ENCODE peak calls at places on chromosomes 6 and 20, in nine cellular contexts. M, U, Y, E, T, O, G, J and W are unnamed samples.

GRCh38 chr20:57396212-57396611 is 5.0 kb downstream of the RBM38 start:
- DNase-seq in M (no peak), U (peak), Y (peak), E (no peak), T (no peak), O (no peak), G (no peak), J (peak), W (peak)

GRCh38 chr6:4790158-4790899 is 14.1 kb downstream of the CDYL start:
- DNase-seq in M (no peak), U (no peak), Y (no peak), E (no peak), T (no peak), O (no peak), G (peak), J (no peak), W (no peak)

GRCh38 chr20:33915726-33916331 is 77.9 kb upstream of the RALY start:
- DNase-seq in M (no peak), U (peak), Y (peak), E (peak), T (peak), O (no peak), G (peak), J (peak), W (no peak)

GRCh38 chr6:13794184-13794583 is 20.2 kb downstream of the MCUR1 start:
- DNase-seq in M (no peak), U (no peak), Y (no peak), E (no peak), T (no peak), O (peak), G (peak), J (no peak), W (no peak)

GRCh38 chr20:62025832-62026563 is 39.7 kb downstream of the TAF4 start:
- DNase-seq in M (no peak), U (peak), Y (no peak), E (no peak), T (no peak), O (peak), G (no peak), J (peak), W (no peak)

GRCh38 chr6:16163535-16164300 is 34.8 kb downstream of the MYLIP start:
- DNase-seq in M (no peak), U (no peak), Y (no peak), E (no peak), T (peak), O (no peak), G (peak), J (no peak), W (no peak)

GRCh38 chr20:7704021-7704420 is 236.2 kb downstream of the HAO1 start:
- DNase-seq in M (no peak), U (no peak), Y (no peak), E (no peak), T (no peak), O (no peak), G (no peak), J (no peak), W (no peak)

GRCh38 chr20:21183722-21184121 is 57.8 kb downstream of the KIZ start:
- DNase-seq in M (no peak), U (no peak), Y (no peak), E (no peak), T (peak), O (no peak), G (peak), J (no peak), W (no peak)

GRCh38 chr20:64011366-64011779 is 24.6 kb upstream of the C20orf204 start:
- DNase-seq in M (no peak), U (no peak), Y (no peak), E (no peak), T (no peak), O (no peak), G (no peak), J (no peak), W (no peak)

GRCh38 chr6:70846207-70846835 is 110.5 kb downstream of the B3GAT2 start:
- DNase-seq in M (no peak), U (no peak), Y (no peak), E (no peak), T (no peak), O (no peak), G (no peak), J (no peak), W (no peak)

GRCh38 chr6:7164536-7165001 is 56.8 kb downstream of the RREB1 start:
- DNase-seq in M (no peak), U (no peak), Y (no peak), E (no peak), T (no peak), O (no peak), G (no peak), J (no peak), W (no peak)

GRCh38 chr6:46454691-46455090 is 36.6 kb downstream of the RCAN2 start:
- DNase-seq in M (no peak), U (no peak), Y (no peak), E (no peak), T (no peak), O (no peak), G (no peak), J (no peak), W (no peak)

GRCh38 chr6:119463081-119463626 is 113.6 kb upstream of the MAN1A1 start:
- DNase-seq in M (no peak), U (no peak), Y (no peak), E (no peak), T (no peak), O (no peak), G (no peak), J (no peak), W (no peak)

GRCh38 chr6:110710115-110710514 is 105.2 kb downstream of the CDK19 start:
- DNase-seq in M (no peak), U (no peak), Y (no peak), E (no peak), T (no peak), O (no peak), G (no peak), J (no peak), W (no peak)

GRCh38 chr20:53852025-53852424 is 218.4 kb downstream of the BCAS1 start:
- DNase-seq in M (no peak), U (no peak), Y (no peak), E (no peak), T (no peak), O (no peak), G (peak), J (no peak), W (no peak)

GRCh38 chr6:121858976-121859375 is 423.5 kb downstream of the GJA1 start:
- DNase-seq in M (no peak), U (no peak), Y (no peak), E (no peak), T (no peak), O (no peak), G (no peak), J (no peak), W (no peak)

GRCh38 chr6:147132889-147133288 is 71.3 kb upstream of the STXBP5 start:
- DNase-seq in M (no peak), U (no peak), Y (no peak), E (no peak), T (no peak), O (no peak), G (peak), J (no peak), W (no peak)

GRCh38 chr6:28653876-28654275 is 128.2 kb downstream of the GPX5 start:
- DNase-seq in M (no peak), U (no peak), Y (no peak), E (no peak), T (no peak), O (no peak), G (peak), J (no peak), W (no peak)

GRCh38 chr20:51876511-51876910 is 74.2 kb upstream of the SALL4 start:
- DNase-seq in M (no peak), U (no peak), Y (no peak), E (no peak), T (no peak), O (no peak), G (no peak), J (no peak), W (no peak)

GRCh38 chr6:123805921-123806320 is 2.3 kb downstream of the NKAIN2 start:
- DNase-seq in M (no peak), U (no peak), Y (no peak), E (no peak), T (no peak), O (no peak), G (no peak), J (no peak), W (no peak)

GRCh38 chr6:31005249-31006020 is 4.8 kb upstream of the MUC22 start:
- DNase-seq in M (no peak), U (peak), Y (peak), E (no peak), T (no peak), O (no peak), G (no peak), J (no peak), W (no peak)

GRCh38 chr6:83098589-83098988 is 31.1 kb downstream of the DOP1A start:
- DNase-seq in M (no peak), U (no peak), Y (no peak), E (no peak), T (no peak), O (no peak), G (no peak), J (no peak), W (no peak)
- H3K27ac ChIP-seq in M (no peak), U (no peak), Y (no peak), E (no peak), T (no peak), O (no peak), G (no peak), J (no peak), W (no peak)

DNA sequence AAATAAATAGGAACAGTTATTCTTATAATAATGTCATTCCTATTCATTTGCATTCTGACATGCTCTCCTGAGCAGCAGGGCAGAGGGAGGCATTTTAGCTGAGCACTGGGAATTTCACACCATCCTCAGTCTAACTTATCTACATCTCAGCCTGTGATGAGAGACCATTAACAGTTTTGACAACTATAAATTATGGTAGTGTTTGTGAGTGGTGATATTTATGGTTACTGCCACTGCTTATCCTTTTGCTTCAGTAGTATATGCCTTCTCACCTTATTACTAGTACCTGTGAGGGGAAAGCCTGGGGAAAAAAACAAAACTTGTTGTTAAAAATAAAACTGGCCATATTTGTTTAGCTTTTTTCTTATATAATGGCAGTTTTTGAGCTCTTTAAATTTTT is 17.0 kb upstream of the CHD6 start:
- DNase-seq in M (no peak), U (no peak), Y (no peak), E (no peak), T (no peak), O (no peak), G (no peak), J (no peak), W (no peak)
- H3K27ac ChIP-seq in M (no peak), U (no peak), Y (no peak), E (no peak), T (no peak), O (no peak), G (no peak), J (no peak), W (no peak)

GRCh38 chr6:25414755-25415154 is 135.6 kb downstream of the CARMIL1 start:
- DNase-seq in M (no peak), U (no peak), Y (no peak), E (no peak), T (no peak), O (no peak), G (no peak), J (no peak), W (no peak)

GRCh38 chr6:25414168-25414567 is 135.0 kb downstream of the CARMIL1 start:
- DNase-seq in M (no peak), U (no peak), Y (no peak), E (no peak), T (no peak), O (no peak), G (peak), J (no peak), W (no peak)

GRCh38 chr6:25417206-25417605 is 138.0 kb downstream of the CARMIL1 start:
- DNase-seq in M (no peak), U (no peak), Y (no peak), E (no peak), T (no peak), O (no peak), G (no peak), J (no peak), W (no peak)

GRCh38 chr6:25415274-25415673 is 136.1 kb downstream of the CARMIL1 start:
- DNase-seq in M (no peak), U (no peak), Y (no peak), E (no peak), T (no peak), O (no peak), G (no peak), J (no peak), W (no peak)

DNA sequence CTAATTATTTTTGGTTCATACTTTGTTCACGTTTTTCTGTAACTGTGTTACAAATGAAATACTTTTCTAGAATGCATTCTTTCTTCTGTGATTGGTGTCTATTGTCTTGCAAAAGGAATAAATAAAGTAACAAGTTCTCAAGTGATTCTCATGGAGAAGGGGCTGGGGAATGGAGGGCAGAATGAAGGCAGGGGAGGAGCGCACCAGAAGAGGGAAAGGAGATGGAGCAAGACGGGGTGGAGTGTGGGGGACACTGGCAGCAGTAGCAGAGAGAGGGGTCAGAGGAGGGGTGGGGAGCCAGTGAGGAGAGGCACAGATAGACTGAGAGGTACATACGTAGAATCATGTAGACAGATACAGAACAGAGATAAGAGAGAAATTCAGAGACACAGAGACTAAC is 136.5 kb downstream of the CARMIL1 start:
- DNase-seq in M (no peak), U (no peak), Y (no peak), E (no peak), T (no peak), O (no peak), G (no peak), J (no peak), W (no peak)
- H3K27ac ChIP-seq in M (no peak), U (no peak), Y (no peak), E (no peak), T (no peak), O (no peak), G (no peak), J (no peak), W (no peak)

DNA sequence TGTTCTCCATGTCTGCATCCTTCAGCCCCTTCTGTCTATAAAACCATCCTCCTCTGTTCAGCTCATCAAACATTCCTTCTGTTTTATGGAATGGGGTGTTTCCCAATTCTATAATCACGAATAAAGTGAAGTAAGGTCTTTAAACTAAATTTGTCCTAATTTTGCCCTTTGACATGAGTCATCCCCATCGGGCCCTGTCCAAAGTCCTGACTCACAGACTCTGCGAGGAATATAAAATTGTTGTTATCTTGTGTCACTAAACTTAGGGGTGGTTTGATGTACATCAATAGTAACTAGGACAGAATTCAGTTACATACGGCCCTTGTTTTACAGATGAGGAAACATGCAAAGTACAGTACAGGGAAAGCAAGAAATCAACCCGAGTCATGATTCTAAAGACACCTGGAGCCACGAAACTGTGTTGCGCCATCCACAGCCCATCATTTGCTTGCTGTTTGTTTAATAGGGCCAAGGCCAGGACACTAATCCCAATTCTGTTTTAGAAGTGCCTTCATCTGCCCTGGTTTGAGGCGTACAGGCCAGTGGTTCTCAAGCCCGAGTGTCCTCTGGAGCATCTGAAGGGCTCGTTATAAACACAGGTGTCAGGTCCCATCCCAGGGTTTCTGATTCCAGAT is 2.8 kb downstream of the ACSS1 start:
- DNase-seq in M (no peak), U (no peak), Y (no peak), E (no peak), T (peak), O (no peak), G (peak), J (peak), W (peak)
- H3K27ac ChIP-seq in M (peak), U (peak), Y (peak), E (no peak), T (no peak), O (no peak), G (no peak), J (no peak), W (peak)

GRCh38 chr6:144377586-144377985 is 92.5 kb downstream of the UTRN start:
- DNase-seq in M (no peak), U (no peak), Y (no peak), E (no peak), T (no peak), O (peak), G (no peak), J (no peak), W (no peak)
- H3K27ac ChIP-seq in M (no peak), U (peak), Y (peak), E (no peak), T (no peak), O (peak), G (no peak), J (no peak), W (no peak)

DNA sequence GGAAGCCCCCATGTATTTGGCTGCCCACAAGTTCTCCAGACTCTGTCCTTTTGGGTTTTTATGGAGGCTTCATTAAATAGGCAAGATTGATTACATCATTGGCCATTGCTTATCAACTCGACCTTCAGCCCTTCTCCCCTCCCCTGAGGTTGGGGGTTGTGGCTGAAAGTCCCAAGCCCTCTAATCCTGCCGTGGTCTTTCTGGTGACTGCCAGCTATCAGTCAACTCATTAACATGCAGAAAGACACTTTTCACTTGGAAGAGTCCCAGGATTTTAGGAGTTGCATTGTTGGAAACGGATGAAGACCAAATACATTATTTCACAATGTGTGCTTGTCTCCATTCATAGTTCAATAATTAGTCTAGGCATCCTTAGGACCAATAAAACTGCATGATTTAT is 9.5 kb downstream of the CDC5L start:
- DNase-seq in M (no peak), U (no peak), Y (no peak), E (no peak), T (no peak), O (no peak), G (no peak), J (no peak), W (no peak)
- H3K27ac ChIP-seq in M (no peak), U (peak), Y (peak), E (no peak), T (no peak), O (no peak), G (no peak), J (no peak), W (no peak)

GRCh38 chr6:53130891-53131290 is 17.8 kb downstream of the GCM1 start:
- DNase-seq in M (no peak), U (no peak), Y (no peak), E (no peak), T (no peak), O (no peak), G (no peak), J (no peak), W (no peak)

GRCh38 chr6:53139841-53140413 is 8.7 kb downstream of the GCM1 start:
- DNase-seq in M (no peak), U (no peak), Y (no peak), E (no peak), T (no peak), O (no peak), G (no peak), J (no peak), W (no peak)

GRCh38 chr6:53134601-53135235 is 13.9 kb downstream of the GCM1 start:
- DNase-seq in M (no peak), U (no peak), Y (no peak), E (no peak), T (no peak), O (no peak), G (no peak), J (no peak), W (no peak)

GRCh38 chr6:53133961-53134360 is 14.7 kb downstream of the GCM1 start:
- DNase-seq in M (no peak), U (no peak), Y (no peak), E (no peak), T (no peak), O (no peak), G (no peak), J (peak), W (no peak)

DNA sequence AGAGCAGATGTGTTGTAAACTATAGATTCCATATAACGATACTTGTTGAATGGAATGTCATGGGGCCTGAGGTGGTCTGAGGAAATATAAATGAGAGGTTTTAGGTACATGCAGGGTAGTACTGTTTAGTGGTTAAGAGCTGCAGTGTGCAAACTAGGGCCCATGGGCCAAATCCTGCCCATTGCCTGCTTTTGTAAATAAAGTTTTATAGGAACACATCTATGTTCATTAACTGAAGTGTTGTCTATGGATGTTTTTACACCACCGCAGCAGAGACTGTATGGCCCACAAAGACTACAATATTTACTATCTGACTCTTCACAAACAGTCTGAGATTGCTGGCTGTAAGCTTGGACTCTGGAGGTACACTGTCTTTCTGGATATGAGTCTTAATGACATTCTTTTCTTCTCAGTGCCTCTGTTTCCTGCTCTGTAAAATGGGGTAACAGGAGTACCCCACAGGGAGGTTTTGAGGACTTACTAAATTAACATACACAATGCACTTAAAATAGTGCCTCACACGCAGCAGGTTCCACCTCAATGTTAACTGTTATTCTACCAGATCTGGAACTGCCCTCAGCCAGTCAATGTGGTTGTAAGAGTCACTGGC is 12.5 kb downstream of the GCM1 start:
- DNase-seq in M (no peak), U (no peak), Y (no peak), E (no peak), T (no peak), O (no peak), G (no peak), J (no peak), W (no peak)
- H3K27ac ChIP-seq in M (no peak), U (no peak), Y (no peak), E (no peak), T (no peak), O (no peak), G (no peak), J (no peak), W (no peak)

DNA sequence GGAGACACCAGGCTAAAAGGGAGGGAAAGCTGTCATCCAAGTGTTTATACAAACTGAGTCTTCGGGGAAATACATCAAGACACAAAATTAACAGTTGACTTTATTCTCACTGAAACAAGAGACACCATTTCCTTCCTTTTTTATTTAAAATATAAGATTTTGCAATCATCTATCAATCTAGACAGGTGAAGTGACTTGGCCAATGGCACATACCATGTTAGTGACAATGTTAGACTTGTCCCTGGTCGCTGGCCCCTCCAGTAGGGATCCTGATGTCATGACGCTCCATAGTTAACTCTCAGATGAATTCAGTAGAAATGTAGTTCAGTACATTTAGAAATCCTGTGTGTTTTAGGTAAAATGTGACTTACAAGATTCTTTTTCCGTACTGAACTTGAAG is 2.9 kb downstream of the SASH1 start:
- DNase-seq in M (no peak), U (no peak), Y (no peak), E (no peak), T (no peak), O (no peak), G (no peak), J (no peak), W (no peak)
- H3K27ac ChIP-seq in M (peak), U (peak), Y (peak), E (no peak), T (no peak), O (no peak), G (no peak), J (no peak), W (peak)